ENCODE peak calls at places on chromosomes 7 and 10, in seven cellular contexts. O is stomach, Y is transverse colon, D is body of pancreas, U is uterus, V is adrenal gland, G is IMR-90. A is an unnamed sample. For H3K4me1, the result is how much of the 10 kb centered on the place peaks cover.

GRCh38 chr7:77321300-77321699 is 94.8 kb downstream of the GSAP start:
- DNase-seq in O (no peak), Y (no peak), D (no peak), U (no peak), V (no peak), G (no peak), A (no peak)

GRCh38 chr10:6162589-6163356 is 40.0 kb upstream of the PFKFB3 start:
- DNase-seq in O (no peak), Y (peak), D (peak), U (peak), V (peak), G (no peak), A (no peak)

GRCh38 chr7:128814496-128814895 is 15.7 kb upstream of the FLNC start:
- DNase-seq in O (no peak), Y (no peak), D (no peak), U (no peak), V (no peak), G (no peak), A (no peak)

GRCh38 chr7:51702673-51703072 is 386.1 kb upstream of the COBL start:
- DNase-seq in O (no peak), Y (no peak), D (no peak), U (no peak), V (no peak), G (no peak), A (no peak)

GRCh38 chr7:55060690-55061414 is 42.0 kb downstream of the EGFR start:
- DNase-seq in O (no peak), Y (no peak), D (no peak), U (no peak), V (no peak), G (peak), A (no peak)

GRCh38 chr7:68484731-68485130 is 1113.5 kb upstream of the AUTS2 start:
- DNase-seq in O (no peak), Y (no peak), D (no peak), U (no peak), V (no peak), G (no peak), A (no peak)

GRCh38 chr10:124977161-124977560 is 35.2 kb downstream of the ZRANB1 start:
- DNase-seq in O (no peak), Y (no peak), D (no peak), U (no peak), V (no peak), G (no peak), A (no peak)

GRCh38 chr7:44367475-44368030 is 42.2 kb upstream of the CAMK2B start:
- DNase-seq in O (peak), Y (no peak), D (no peak), U (no peak), V (no peak), G (no peak), A (no peak)

GRCh38 chr10:33273295-33274002 is 61.0 kb downstream of the NRP1 start:
- DNase-seq in O (peak), Y (peak), D (peak), U (peak), V (peak), G (peak), A (peak)

GRCh38 chr10:373516-374309 is 238.5 kb downstream of the ZMYND11 start:
- DNase-seq in O (no peak), Y (peak), D (no peak), U (peak), V (no peak), G (peak), A (peak)

GRCh38 chr7:124058515-124058914 is 25.6 kb upstream of the TMEM229A start:
- DNase-seq in O (no peak), Y (no peak), D (no peak), U (no peak), V (no peak), G (no peak), A (no peak)

DNA sequence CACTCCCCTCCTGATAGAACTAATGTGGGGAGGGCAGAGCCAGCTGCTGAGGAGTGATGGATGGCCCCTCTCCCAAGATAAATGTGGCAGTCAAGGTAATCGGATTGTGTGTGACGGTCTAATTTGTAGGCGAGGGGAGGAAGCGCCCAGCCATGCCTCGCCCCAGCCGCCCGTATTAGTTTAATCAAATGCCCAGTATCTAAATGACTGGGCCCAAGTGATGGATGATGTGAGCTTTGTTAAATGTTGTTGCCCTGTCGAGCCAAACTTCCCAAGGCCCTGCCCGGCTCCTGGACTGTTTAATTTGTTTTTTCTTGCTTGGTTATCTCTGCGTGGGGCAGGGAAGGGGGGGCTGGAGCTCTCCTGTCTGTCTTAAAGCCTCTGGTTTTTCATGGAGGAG is 88.4 kb upstream of the PPIF start:
- DNase-seq in O (no peak), Y (no peak), D (no peak), U (no peak), V (no peak), G (no peak), A (no peak)
- H3K4me1 ChIP-seq in O (half or more), Y (under half), D (under half), U (under half), V (under half), G (under half), A (under half)

DNA sequence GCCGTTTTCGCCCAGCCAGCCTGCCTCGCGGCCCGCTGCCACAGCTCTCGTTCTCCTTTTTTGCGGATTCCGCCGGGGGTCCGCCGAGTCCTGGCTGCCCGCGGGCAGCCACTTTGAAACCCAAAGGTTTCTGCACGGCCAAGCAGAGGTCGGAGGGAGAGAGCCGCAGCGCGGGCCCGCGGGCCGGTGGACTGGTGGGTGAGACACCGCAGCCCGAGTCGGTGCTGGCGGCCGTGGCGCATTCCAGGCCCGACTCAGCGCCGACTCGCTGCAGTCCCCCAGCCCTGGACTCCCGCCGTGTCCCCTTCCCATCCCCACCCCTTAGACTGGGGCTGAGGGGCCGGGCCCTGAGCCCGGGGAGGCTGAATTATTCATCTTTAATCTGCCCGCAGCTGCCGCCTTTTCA is 2.4 kb downstream of the PAX2 start:
- DNase-seq in O (no peak), Y (no peak), D (no peak), U (no peak), V (no peak), G (no peak), A (no peak)
- H3K4me3 ChIP-seq in O (peak), Y (no peak), D (no peak), U (no peak), V (no peak), G (no peak), A (no peak)

GRCh38 chr7:898855-899681 is 22.7 kb downstream of the GET4 start:
- DNase-seq in O (no peak), Y (no peak), D (no peak), U (no peak), V (no peak), G (no peak), A (no peak)

GRCh38 chr7:897086-897485 is 20.7 kb downstream of the GET4 start:
- DNase-seq in O (no peak), Y (no peak), D (no peak), U (no peak), V (no peak), G (no peak), A (no peak)

GRCh38 chr7:896346-897075 is 20.2 kb downstream of the GET4 start:
- DNase-seq in O (no peak), Y (no peak), D (no peak), U (no peak), V (no peak), G (no peak), A (no peak)

GRCh38 chr7:898460-898854 is 22.1 kb downstream of the GET4 start:
- DNase-seq in O (no peak), Y (no peak), D (no peak), U (no peak), V (no peak), G (no peak), A (no peak)

DNA sequence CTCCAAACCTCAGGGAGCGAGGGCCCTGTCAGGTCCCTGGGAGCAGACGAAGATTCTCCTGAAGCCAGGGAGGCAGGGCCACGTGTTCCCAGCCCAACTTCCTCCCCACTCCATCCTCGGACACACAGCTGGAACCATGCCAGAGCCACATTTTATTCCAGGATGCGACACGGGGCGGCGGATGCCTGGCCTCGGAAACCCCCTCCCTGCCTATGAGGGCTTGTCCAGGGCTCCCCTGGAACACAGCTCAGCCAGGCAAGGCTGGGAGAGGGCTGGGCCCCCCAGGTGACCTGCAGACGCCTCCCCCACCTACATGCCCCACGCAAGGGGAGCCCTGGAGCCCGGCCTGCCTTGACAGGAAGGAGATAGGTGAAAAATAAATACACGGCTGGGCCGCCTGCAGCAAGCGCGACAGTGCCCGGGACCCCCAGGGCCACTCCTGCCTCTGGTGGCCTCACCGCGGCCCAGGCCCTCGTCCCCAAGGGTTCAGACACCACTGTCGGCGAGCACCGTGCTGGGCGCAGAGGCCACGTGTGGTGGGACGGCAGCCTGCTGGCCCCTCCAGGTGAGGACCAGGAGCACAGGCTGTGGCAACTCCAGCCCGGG is 21.5 kb downstream of the GET4 start:
- DNase-seq in O (no peak), Y (no peak), D (peak), U (no peak), V (peak), G (no peak), A (peak)
- TF ChIP-seq POLR2A in O (no peak), Y (no peak), D (no peak), U (no peak), V (no peak), G (no peak), A (no peak)

GRCh38 chr10:71968553-71969474 is 4.6 kb downstream of the CHST3 start:
- DNase-seq in O (no peak), Y (no peak), D (no peak), U (no peak), V (no peak), G (peak), A (no peak)
- H3K4me1 ChIP-seq in O (half or more), Y (under half), D (half or more), U (under half), V (under half), G (under half), A (under half)

GRCh38 chr7:103988468-103989199 is 824 bp downstream of the RELN start:
- DNase-seq in O (no peak), Y (no peak), D (no peak), U (no peak), V (no peak), G (no peak), A (no peak)
- H3K4me3 ChIP-seq in O (peak), Y (no peak), D (no peak), U (no peak), V (no peak), G (peak), A (peak)

GRCh38 chr7:47581821-47582747 is at the start of gene TNS3:
- DNase-seq in O (peak), Y (peak), D (peak), U (no peak), V (peak), G (peak), A (no peak)
- TF ChIP-seq POLR2A in O (no peak), Y (peak), D (peak), U (no peak), V (no peak), G (peak), A (peak)

GRCh38 chr10:76040830-76041220 is 609.4 kb downstream of the LRMDA start:
- DNase-seq in O (no peak), Y (no peak), D (no peak), U (no peak), V (no peak), G (no peak), A (no peak)

GRCh38 chr10:76040107-76040829 is 608.8 kb downstream of the LRMDA start:
- DNase-seq in O (no peak), Y (no peak), D (no peak), U (no peak), V (no peak), G (no peak), A (no peak)

GRCh38 chr10:76036962-76037361 is 605.5 kb downstream of the LRMDA start:
- DNase-seq in O (no peak), Y (peak), D (no peak), U (no peak), V (no peak), G (no peak), A (no peak)

GRCh38 chr10:76037531-76037930 is 606.1 kb downstream of the LRMDA start:
- DNase-seq in O (no peak), Y (no peak), D (no peak), U (no peak), V (no peak), G (no peak), A (no peak)

GRCh38 chr10:76038696-76039095 is 607.3 kb downstream of the LRMDA start:
- DNase-seq in O (no peak), Y (no peak), D (no peak), U (no peak), V (no peak), G (no peak), A (no peak)
- H3K4me1 ChIP-seq in O (under half), Y (under half), D (under half), U (under half), V (under half), G (under half), A (under half)